ENCODE peak calls at places on chromosomes 6 and 20, in four cellular contexts. V is GM12891, Z is K562, M is GM12878. N is an unnamed sample.

GRCh38 chr6:119340766-119341487 is 8.6 kb downstream of the MAN1A1 start:
- DNase-seq in V (no peak), M (no peak), Z (no peak), N (no peak)

GRCh38 chr6:16196260-16196914 is 42.0 kb upstream of the GMPR start:
- DNase-seq in M (no peak), Z (no peak), V (no peak), N (no peak)

GRCh38 chr6:79546186-79546585 is 9.0 kb upstream of the LCA5 start:
- DNase-seq in Z (no peak), M (no peak), V (no peak), N (no peak)

GRCh38 chr20:58608096-58608840 is 42.8 kb upstream of the STX16 start:
- DNase-seq in V (no peak), M (no peak), Z (no peak), N (no peak)

GRCh38 chr6:123811378-123811777 is 7.7 kb downstream of the NKAIN2 start:
- DNase-seq in Z (no peak), M (no peak), V (no peak), N (no peak)

GRCh38 chr6:111975501-111975900 is 78.4 kb upstream of the CCN6 start:
- DNase-seq in Z (no peak), V (no peak), M (no peak), N (no peak)

GRCh38 chr6:7067305-7067704 is 40.5 kb upstream of the RREB1 start:
- DNase-seq in V (no peak), Z (no peak), M (no peak), N (no peak)

GRCh38 chr6:15852289-15852688 is 189.5 kb upstream of the DTNBP1 start:
- DNase-seq in M (no peak), V (no peak), Z (no peak), N (no peak)

GRCh38 chr6:38192011-38192410 is 372.5 kb downstream of the ZFAND3 start:
- DNase-seq in M (no peak), Z (no peak), V (no peak), N (no peak)

GRCh38 chr6:109339906-109340678 is 42.2 kb downstream of the CD164 start:
- DNase-seq in Z (peak), M (no peak), V (no peak), N (no peak)

GRCh38 chr6:6885521-6886088 is 222.2 kb upstream of the RREB1 start:
- DNase-seq in Z (peak), M (no peak), V (no peak), N (peak)

GRCh38 chr6:131657630-131658111 is 20.6 kb downstream of the ENPP3 start:
- DNase-seq in M (no peak), Z (no peak), V (no peak), N (no peak)

GRCh38 chr6:15663057-15663638 is 320 bp upstream of the DTNBP1 start:
- DNase-seq in V (peak), M (peak), Z (no peak), N (no peak)

GRCh38 chr6:129701721-129702455 is 8.1 kb downstream of the ARHGAP18 start:
- DNase-seq in M (no peak), Z (no peak), V (no peak), N (no peak)

GRCh38 chr20:49669601-49670189 is 44.0 kb downstream of the B4GALT5 start:
- DNase-seq in M (peak), V (no peak), Z (no peak), N (no peak)

GRCh38 chr6:30002871-30003270 is 58.2 kb upstream of the POLR1H start:
- DNase-seq in Z (no peak), V (no peak), M (no peak), N (no peak)

GRCh38 chr6:73796881-73797280 is 100.9 kb downstream of the CD109 start:
- DNase-seq in M (no peak), Z (no peak), V (no peak), N (no peak)

GRCh38 chr6:160252073-160252809 is 6.4 kb downstream of the SLC22A2 start:
- DNase-seq in M (no peak), V (no peak), Z (no peak), N (no peak)

GRCh38 chr6:5813625-5814027 is 193.1 kb downstream of the NRN1 start:
- DNase-seq in M (peak), V (no peak), Z (no peak), N (no peak)

GRCh38 chr20:45890077-45890996 is 671 bp downstream of the NEURL2 start:
- DNase-seq in V (peak), Z (no peak), M (no peak), N (no peak)

GRCh38 chr20:38812915-38813573 is 7.5 kb downstream of the PPP1R16B start:
- DNase-seq in M (no peak), Z (no peak), V (no peak), N (no peak)

DNA sequence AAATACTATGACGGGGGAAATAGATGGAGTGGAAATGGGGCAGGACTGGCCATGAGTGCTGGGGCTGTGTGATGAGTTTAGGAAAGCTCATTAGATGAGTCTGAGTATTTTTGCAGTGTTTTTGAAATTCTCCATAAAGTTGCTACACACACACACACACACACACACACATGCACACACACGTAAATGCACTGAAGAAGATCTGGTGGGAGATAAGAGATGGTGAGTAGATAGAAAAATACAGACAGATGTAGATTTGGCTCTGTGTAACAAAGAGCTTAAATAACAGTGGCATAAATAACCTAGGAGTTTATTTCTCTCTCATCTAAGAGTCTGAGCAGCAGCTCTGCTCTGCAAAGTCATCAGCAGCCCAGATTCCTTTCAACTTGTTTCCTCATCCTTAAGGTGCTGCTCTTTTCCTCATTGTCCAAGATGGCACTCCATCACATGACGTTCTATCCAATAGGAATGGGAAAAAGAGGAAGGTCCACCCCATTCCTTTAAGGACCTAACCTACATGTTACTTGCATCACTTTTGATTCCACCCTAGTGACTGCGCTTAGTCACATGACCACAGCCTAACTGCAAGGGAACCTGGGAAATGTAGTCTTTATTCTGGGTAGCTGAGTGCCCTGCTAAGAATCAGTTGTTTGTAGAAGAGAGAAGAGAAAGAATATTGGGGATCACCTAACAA is 76.4 kb downstream of the EYA2 start:
- DNase-seq in Z (peak), V (no peak), M (no peak), N (no peak)
- TF ChIP-seq SPI1 in Z (no peak), V (no peak), M (no peak), N (no peak)

GRCh38 chr20:14062171-14062570 is 66.9 kb downstream of the MACROD2 start:
- DNase-seq in Z (no peak), V (no peak), M (no peak), N (no peak)
- TF ChIP-seq SPI1 in Z (no peak), V (no peak), M (no peak), N (no peak)

DNA sequence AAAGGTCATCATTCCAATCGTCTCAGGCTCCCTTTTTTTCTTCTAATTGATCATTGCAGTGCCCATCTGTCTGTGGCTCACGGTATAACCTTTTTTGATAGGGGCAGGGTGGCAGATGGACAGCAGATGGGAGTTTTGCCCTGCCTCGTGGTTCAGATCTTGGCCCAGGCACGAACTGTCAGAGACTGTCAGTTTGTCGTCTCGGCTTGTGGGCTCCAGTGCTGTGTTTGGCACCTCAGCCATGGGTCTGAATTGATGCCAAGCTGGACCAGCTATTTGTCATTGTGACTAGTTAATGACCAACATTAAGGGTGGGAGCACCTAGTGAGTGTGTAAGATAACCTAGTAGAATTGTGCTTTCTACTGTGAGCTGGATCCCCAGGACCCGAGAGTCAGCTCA is 197.6 kb downstream of the PRL start:
- DNase-seq in M (no peak), V (no peak), Z (no peak), N (no peak)
- TF ChIP-seq SPI1 in M (no peak), V (no peak), Z (no peak), N (no peak)

GRCh38 chr20:63966944-63967322 is 2.8 kb downstream of the ZNF512B start:
- DNase-seq in M (no peak), Z (no peak), V (no peak), N (no peak)
- TF ChIP-seq SPI1 in M (no peak), Z (no peak), V (no peak), N (no peak)

DNA sequence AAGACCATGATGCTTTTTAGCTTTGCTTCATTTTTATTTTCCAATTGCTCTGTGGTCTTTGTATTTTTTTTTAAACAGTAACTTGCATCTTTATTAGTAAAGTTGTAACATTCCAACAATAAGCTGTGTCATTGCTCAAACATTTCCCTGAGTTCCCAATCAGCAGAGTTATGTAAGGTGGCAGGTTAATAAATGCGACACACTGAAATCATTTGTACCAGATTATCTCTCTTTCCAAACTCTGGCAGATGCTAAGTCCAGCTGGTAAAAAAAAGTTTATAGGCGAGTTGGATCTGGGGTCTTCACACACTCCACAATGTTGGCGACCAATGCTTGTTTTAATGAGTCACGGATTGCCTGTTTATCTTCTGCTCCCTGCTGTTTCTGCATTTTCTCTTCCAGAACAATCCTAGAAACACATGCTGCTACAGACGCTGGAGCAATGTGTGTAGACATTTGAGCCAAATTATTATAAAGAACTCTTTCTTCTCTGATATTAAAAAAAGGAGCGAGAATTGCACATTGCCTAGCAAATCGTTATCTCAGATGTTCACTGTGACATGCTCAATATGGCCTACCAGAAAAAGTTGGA is 113.5 kb upstream of the IFNGR1 start:
- DNase-seq in M (no peak), V (no peak), Z (no peak), N (no peak)
- TF ChIP-seq SPI1 in M (no peak), V (no peak), Z (no peak), N (no peak)

DNA sequence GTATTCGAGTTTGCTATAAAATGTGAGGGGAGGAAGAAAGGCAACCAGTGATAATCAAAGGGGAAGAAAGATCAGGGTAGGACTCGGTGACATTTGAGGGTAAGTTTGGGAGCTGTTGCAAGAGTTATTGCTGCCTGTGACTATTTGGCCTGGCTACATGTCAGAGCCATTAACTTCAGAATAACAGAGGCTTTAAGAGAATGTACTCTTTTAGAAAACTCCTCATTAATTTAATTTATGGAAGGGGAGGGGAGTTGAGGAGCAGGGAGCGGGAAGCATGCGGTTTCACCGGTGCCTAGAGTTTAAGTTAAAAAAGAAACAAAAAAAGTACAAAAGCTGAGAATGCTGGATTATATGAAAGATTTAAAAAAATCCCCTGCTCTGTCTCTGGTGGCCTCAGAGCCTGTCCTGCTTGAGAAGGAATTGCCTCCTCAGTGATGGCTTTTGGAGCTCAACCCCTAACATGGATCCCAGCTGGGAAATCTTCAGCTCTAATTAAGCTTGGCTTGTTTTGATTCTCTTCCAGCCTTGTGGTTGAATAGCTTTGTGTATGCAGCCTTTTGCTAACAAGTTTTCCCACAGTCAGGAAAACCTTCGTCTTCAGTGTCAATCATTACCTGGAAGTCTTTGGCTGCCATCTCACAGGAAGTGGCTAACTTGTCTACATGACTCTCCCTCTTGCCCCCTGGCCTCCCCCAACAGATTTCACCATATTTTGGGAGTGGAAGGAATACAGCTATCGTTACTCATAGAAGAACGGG is 238.2 kb downstream of the SOX4 start:
- DNase-seq in V (no peak), M (no peak), Z (no peak), N (no peak)
- TF ChIP-seq SPI1 in V (no peak), M (no peak), Z (no peak), N (no peak)

GRCh38 chr6:108113557-108114519 is 39.3 kb upstream of the OSTM1 start:
- DNase-seq in V (peak), Z (peak), M (no peak), N (peak)
- TF ChIP-seq SPI1 in V (no peak), Z (no peak), M (no peak), N (no peak)